ENCODE peak calls at places on chromosome 16, in four cellular contexts. O, R, D and K are unnamed samples.

GRCh38 chr16:693364-693763 is 3.2 kb upstream of the WDR24 start:
- DNase-seq in O (no peak), R (no peak), D (no peak), K (no peak)

GRCh38 chr16:4345439-4346204 is 5.5 kb downstream of the PAM16 start:
- DNase-seq in O (no peak), R (no peak), D (no peak), K (no peak)

GRCh38 chr16:88854306-88855111 is 2.2 kb downstream of the GALNS start:
- DNase-seq in O (no peak), R (no peak), D (no peak), K (no peak)

GRCh38 chr16:35404273-35404672 is 1944.9 kb downstream of the TP53TG3F start:
- DNase-seq in O (no peak), R (no peak), D (no peak), K (no peak)

GRCh38 chr16:4923853-4924252 is 13.1 kb downstream of the PPL start:
- DNase-seq in O (no peak), R (no peak), D (no peak), K (no peak)

GRCh38 chr16:85856054-85856453 is 42.9 kb upstream of the IRF8 start:
- DNase-seq in O (no peak), R (no peak), D (no peak), K (no peak)

GRCh38 chr16:88442811-88443576 is 10.1 kb upstream of the ZFPM1 start:
- DNase-seq in O (no peak), R (no peak), D (peak; percentile 50), K (peak; percentile 66)

GRCh38 chr16:64629622-64630021 is 492.2 kb downstream of the CDH11 start:
- DNase-seq in O (no peak), R (no peak), D (no peak), K (peak; percentile 45)

GRCh38 chr16:71287903-71288302 is 1.3 kb downstream of the CMTR2 start:
- DNase-seq in O (no peak), R (no peak), D (no peak), K (no peak)

GRCh38 chr16:25140459-25140858 is 28.9 kb downstream of the LCMT1 start:
- DNase-seq in O (no peak), R (no peak), D (no peak), K (peak; percentile 46)

GRCh38 chr16:13936596-13937081 is 16.7 kb downstream of the ERCC4 start:
- DNase-seq in O (no peak), R (peak; percentile 59), D (peak; percentile 42), K (peak; percentile 74)

GRCh38 chr16:52389045-52389444 is 157.9 kb downstream of the TOX3 start:
- DNase-seq in O (no peak), R (no peak), D (no peak), K (no peak)

GRCh38 chr16:24018485-24018884 is 182.7 kb downstream of the PRKCB start:
- DNase-seq in O (no peak), R (no peak), D (no peak), K (no peak)

GRCh38 chr16:86305440-86305839 is 204.9 kb upstream of the FOXF1 start:
- DNase-seq in O (no peak), R (no peak), D (no peak), K (no peak)

GRCh38 chr16:2741168-2741567 is 11.3 kb upstream of the SRRM2 start:
- DNase-seq in O (no peak), R (no peak), D (no peak), K (no peak)

GRCh38 chr16:17607075-17607509 is 136.3 kb upstream of the XYLT1 start:
- DNase-seq in O (no peak), R (no peak), D (no peak), K (no peak)

GRCh38 chr16:27595461-27595860 is 45.5 kb downstream of the KATNIP start:
- DNase-seq in O (no peak), R (no peak), D (no peak), K (no peak)

GRCh38 chr16:57591870-57592485 is 36.5 kb upstream of the ADGRG1 start:
- DNase-seq in O (no peak), R (no peak), D (no peak), K (no peak)